ENCODE peak calls at places on chromosomes 13 and 19, in four cellular contexts. One of them, this sample, is unnamed.

GRCh38 chr13:77143325-77143907 is 116.5 kb upstream of the FBXL3 start:
- DNase-seq in esophagus muscularis mucosa: no peak
- DNase-seq in sigmoid colon: no peak
- DNase-seq in psoas muscle: no peak
- DNase-seq in this sample: no peak

GRCh38 chr13:70814684-70815083 is 706.4 kb upstream of the KLHL1 start:
- DNase-seq in esophagus muscularis mucosa: no peak
- DNase-seq in sigmoid colon: no peak
- DNase-seq in psoas muscle: no peak
- DNase-seq in this sample: no peak

GRCh38 chr13:112442483-112443090 is 66.4 kb downstream of the SPACA7 start:
- DNase-seq in psoas muscle: peak; percentile 19
- DNase-seq in esophagus muscularis mucosa: peak; percentile 85
- DNase-seq in sigmoid colon: no peak
- DNase-seq in this sample: no peak

GRCh38 chr19:40808021-40808325 is 9.0 kb downstream of the EGLN2 start:
- DNase-seq in sigmoid colon: no peak
- DNase-seq in psoas muscle: no peak
- DNase-seq in esophagus muscularis mucosa: no peak
- DNase-seq in this sample: no peak

GRCh38 chr13:39603424-39603947 is 493 bp upstream of the LHFPL6 start:
- DNase-seq in psoas muscle: no peak
- DNase-seq in esophagus muscularis mucosa: no peak
- DNase-seq in sigmoid colon: no peak
- DNase-seq in this sample: peak; percentile 3

GRCh38 chr13:110886475-110887241 is 28.2 kb downstream of the ANKRD10 start:
- DNase-seq in sigmoid colon: no peak
- DNase-seq in esophagus muscularis mucosa: no peak
- DNase-seq in psoas muscle: no peak
- DNase-seq in this sample: no peak

GRCh38 chr19:2455481-2456300 is 1.1 kb downstream of the LMNB2 start:
- DNase-seq in psoas muscle: no peak
- DNase-seq in esophagus muscularis mucosa: no peak
- DNase-seq in sigmoid colon: no peak
- DNase-seq in this sample: peak; percentile 44

GRCh38 chr19:5951338-5951861 is 26.5 kb downstream of the RANBP3 start:
- DNase-seq in psoas muscle: no peak
- DNase-seq in sigmoid colon: peak; percentile 66
- DNase-seq in esophagus muscularis mucosa: no peak
- DNase-seq in this sample: no peak

GRCh38 chr19:3115411-3115810 is 20.4 kb upstream of the GNA15 start:
- DNase-seq in sigmoid colon: no peak
- DNase-seq in psoas muscle: peak; percentile 44
- DNase-seq in esophagus muscularis mucosa: no peak
- DNase-seq in this sample: no peak

GRCh38 chr19:34555447-34555846 is 73.9 kb downstream of the WTIP start:
- DNase-seq in esophagus muscularis mucosa: no peak
- DNase-seq in sigmoid colon: no peak
- DNase-seq in psoas muscle: no peak
- DNase-seq in this sample: peak; percentile 18

GRCh38 chr19:34370117-34370516 is 5.1 kb downstream of the GPI start:
- DNase-seq in esophagus muscularis mucosa: no peak
- DNase-seq in psoas muscle: no peak
- DNase-seq in sigmoid colon: no peak
- DNase-seq in this sample: no peak

GRCh38 chr19:19053508-19054314 is 10.1 kb upstream of the SLC25A42 start:
- DNase-seq in esophagus muscularis mucosa: no peak
- DNase-seq in sigmoid colon: peak; percentile 79
- DNase-seq in psoas muscle: peak; percentile 89
- DNase-seq in this sample: peak; percentile 65

GRCh38 chr19:5288347-5288739 is 52.3 kb downstream of the PTPRS start:
- DNase-seq in esophagus muscularis mucosa: no peak
- DNase-seq in psoas muscle: peak; percentile 73
- DNase-seq in sigmoid colon: no peak
- DNase-seq in this sample: peak; percentile 67

GRCh38 chr13:24184265-24184841 is 23.8 kb downstream of the SPATA13 start:
- DNase-seq in esophagus muscularis mucosa: peak; percentile 31
- DNase-seq in sigmoid colon: no peak
- DNase-seq in psoas muscle: no peak
- DNase-seq in this sample: peak; percentile 56

GRCh38 chr13:110366733-110367132 is 59.6 kb downstream of the COL4A2 start:
- DNase-seq in esophagus muscularis mucosa: no peak
- DNase-seq in sigmoid colon: no peak
- DNase-seq in psoas muscle: no peak
- DNase-seq in this sample: no peak

GRCh38 chr19:13128583-13128982 is 10.5 kb downstream of the NACC1 start:
- DNase-seq in sigmoid colon: no peak
- DNase-seq in psoas muscle: no peak
- DNase-seq in esophagus muscularis mucosa: no peak
- DNase-seq in this sample: no peak

GRCh38 chr19:5782945-5783919 is 1.3 kb downstream of the PRR22 start:
- DNase-seq in psoas muscle: no peak
- DNase-seq in esophagus muscularis mucosa: no peak
- DNase-seq in sigmoid colon: peak; percentile 63
- DNase-seq in this sample: no peak

GRCh38 chr13:100533588-100534041 is 55.0 kb downstream of the GGACT start:
- DNase-seq in psoas muscle: no peak
- DNase-seq in sigmoid colon: no peak
- DNase-seq in esophagus muscularis mucosa: no peak
- DNase-seq in this sample: peak; percentile 83

GRCh38 chr19:49150106-49150943 is 4.9 kb downstream of the HRC start:
- DNase-seq in esophagus muscularis mucosa: no peak
- DNase-seq in psoas muscle: peak; percentile 90
- DNase-seq in sigmoid colon: peak; percentile 89
- DNase-seq in this sample: peak; percentile 88

GRCh38 chr13:65966991-65967451 is 1263.1 kb downstream of the PCDH9 start:
- DNase-seq in esophagus muscularis mucosa: no peak
- DNase-seq in sigmoid colon: no peak
- DNase-seq in psoas muscle: no peak
- DNase-seq in this sample: no peak

GRCh38 chr19:17052439-17052838 is 22.8 kb downstream of the HAUS8 start:
- DNase-seq in sigmoid colon: no peak
- DNase-seq in psoas muscle: no peak
- DNase-seq in esophagus muscularis mucosa: no peak
- DNase-seq in this sample: peak; percentile 27

GRCh38 chr13:45941261-45941660 is 89.7 kb upstream of the SIAH3 start:
- DNase-seq in psoas muscle: no peak
- DNase-seq in esophagus muscularis mucosa: no peak
- DNase-seq in sigmoid colon: no peak
- DNase-seq in this sample: no peak

GRCh38 chr13:80137994-80138393 is 202.9 kb downstream of the SPRY2 start:
- DNase-seq in esophagus muscularis mucosa: no peak
- DNase-seq in sigmoid colon: no peak
- DNase-seq in psoas muscle: no peak
- DNase-seq in this sample: no peak

GRCh38 chr19:15288146-15288963 is 44.0 kb downstream of the BRD4 start:
- DNase-seq in esophagus muscularis mucosa: no peak
- DNase-seq in psoas muscle: no peak
- DNase-seq in sigmoid colon: peak; percentile 80
- DNase-seq in this sample: peak; percentile 38

GRCh38 chr19:42166336-42166735 is 34.1 kb upstream of the POU2F2 start:
- DNase-seq in psoas muscle: no peak
- DNase-seq in sigmoid colon: no peak
- DNase-seq in esophagus muscularis mucosa: no peak
- DNase-seq in this sample: no peak

GRCh38 chr13:40776681-40777165 is 5.7 kb upstream of the MRPS31 start:
- DNase-seq in psoas muscle: no peak
- DNase-seq in sigmoid colon: no peak
- DNase-seq in esophagus muscularis mucosa: no peak
- DNase-seq in this sample: no peak

GRCh38 chr19:10567696-10568443 is 909 bp downstream of the CDKN2D start:
- DNase-seq in psoas muscle: no peak
- DNase-seq in esophagus muscularis mucosa: no peak
- DNase-seq in sigmoid colon: no peak
- DNase-seq in this sample: no peak

GRCh38 chr13:61927648-61928047 is 512.0 kb upstream of the PCDH20 start:
- DNase-seq in esophagus muscularis mucosa: no peak
- DNase-seq in sigmoid colon: no peak
- DNase-seq in psoas muscle: no peak
- DNase-seq in this sample: no peak

GRCh38 chr13:27120811-27121210 is 50.8 kb downstream of the USP12 start:
- DNase-seq in psoas muscle: no peak
- DNase-seq in sigmoid colon: no peak
- DNase-seq in esophagus muscularis mucosa: no peak
- DNase-seq in this sample: no peak

GRCh38 chr13:31901985-31902384 is 129.6 kb upstream of the FRY start:
- DNase-seq in psoas muscle: no peak
- DNase-seq in esophagus muscularis mucosa: no peak
- DNase-seq in sigmoid colon: no peak
- DNase-seq in this sample: no peak

GRCh38 chr19:29745253-29745652 is 30.2 kb upstream of the C19orf12 start:
- DNase-seq in sigmoid colon: no peak
- DNase-seq in esophagus muscularis mucosa: no peak
- DNase-seq in psoas muscle: no peak
- DNase-seq in this sample: no peak

GRCh38 chr13:88068975-88069374 is 397.8 kb downstream of the SLITRK5 start:
- DNase-seq in psoas muscle: no peak
- DNase-seq in sigmoid colon: peak; percentile 35
- DNase-seq in esophagus muscularis mucosa: no peak
- DNase-seq in this sample: peak; percentile 3

GRCh38 chr13:76904507-76904906 is 18.3 kb upstream of the KCTD12 start:
- DNase-seq in sigmoid colon: no peak
- DNase-seq in esophagus muscularis mucosa: no peak
- DNase-seq in psoas muscle: no peak
- DNase-seq in this sample: no peak

GRCh38 chr13:36033035-36033434 is 98.1 kb downstream of the DCLK1 start:
- DNase-seq in esophagus muscularis mucosa: no peak
- DNase-seq in sigmoid colon: no peak
- DNase-seq in psoas muscle: no peak
- DNase-seq in this sample: no peak

GRCh38 chr13:43368003-43368402 is 344.6 kb downstream of the DNAJC15 start:
- DNase-seq in psoas muscle: no peak
- DNase-seq in esophagus muscularis mucosa: no peak
- DNase-seq in sigmoid colon: no peak
- DNase-seq in this sample: no peak

GRCh38 chr13:113548778-113549621 is 35.6 kb upstream of the TFDP1 start:
- DNase-seq in esophagus muscularis mucosa: no peak
- DNase-seq in psoas muscle: no peak
- DNase-seq in sigmoid colon: no peak
- DNase-seq in this sample: no peak

GRCh38 chr13:106533101-106533939 is 2.1 kb downstream of the EFNB2 start:
- DNase-seq in esophagus muscularis mucosa: no peak
- DNase-seq in psoas muscle: peak; percentile 91
- DNase-seq in sigmoid colon: peak; percentile 92
- DNase-seq in this sample: peak; percentile 90

GRCh38 chr13:73697166-73697565 is 437.0 kb downstream of the KLF12 start:
- DNase-seq in psoas muscle: no peak
- DNase-seq in sigmoid colon: no peak
- DNase-seq in esophagus muscularis mucosa: peak; percentile 34
- DNase-seq in this sample: no peak

GRCh38 chr13:113170503-113170902 is 12.1 kb downstream of the PROZ start:
- DNase-seq in psoas muscle: no peak
- DNase-seq in sigmoid colon: no peak
- DNase-seq in esophagus muscularis mucosa: no peak
- DNase-seq in this sample: no peak

GRCh38 chr19:46670874-46671273 is 9.9 kb upstream of the DACT3 start:
- DNase-seq in esophagus muscularis mucosa: no peak
- DNase-seq in psoas muscle: no peak
- DNase-seq in sigmoid colon: no peak
- DNase-seq in this sample: no peak

GRCh38 chr13:47094734-47095434 is 198.0 kb upstream of the HTR2A start:
- DNase-seq in psoas muscle: no peak
- DNase-seq in esophagus muscularis mucosa: no peak
- DNase-seq in sigmoid colon: no peak
- DNase-seq in this sample: no peak

GRCh38 chr13:47100214-47100853 is 203.5 kb upstream of the HTR2A start:
- DNase-seq in psoas muscle: no peak
- DNase-seq in sigmoid colon: no peak
- DNase-seq in esophagus muscularis mucosa: no peak
- DNase-seq in this sample: no peak
- H3K4me1 ChIP-seq in psoas muscle: no peaks in the 10 kb centered on the region
- H3K4me1 ChIP-seq in sigmoid colon: no peaks in the 10 kb centered on the region
- H3K4me1 ChIP-seq in esophagus muscularis mucosa: peaks cover 7% of the 10 kb centered on the region
- H3K4me1 ChIP-seq in this sample: no peaks in the 10 kb centered on the region

GRCh38 chr19:56538254-56538760 is 441 bp upstream of the ZFP28 start:
- DNase-seq in psoas muscle: peak; percentile 96
- DNase-seq in esophagus muscularis mucosa: peak; percentile 96
- DNase-seq in sigmoid colon: peak; percentile 96
- DNase-seq in this sample: peak; percentile 91
- TF ChIP-seq CTCF in psoas muscle: no peak
- TF ChIP-seq CTCF in esophagus muscularis mucosa: no peak
- TF ChIP-seq CTCF in sigmoid colon: no peak
- TF ChIP-seq CTCF in this sample: no peak

GRCh38 chr19:55278391-55279135 is 1.3 kb downstream of the HSPBP1 start:
- DNase-seq in esophagus muscularis mucosa: no peak
- DNase-seq in sigmoid colon: no peak
- DNase-seq in psoas muscle: no peak
- DNase-seq in this sample: no peak
- H3K4me1 ChIP-seq in esophagus muscularis mucosa: peaks cover 28% of the 10 kb centered on the region
- H3K4me1 ChIP-seq in sigmoid colon: no peaks in the 10 kb centered on the region
- H3K4me1 ChIP-seq in psoas muscle: peaks cover 5% of the 10 kb centered on the region
- H3K4me1 ChIP-seq in this sample: peaks cover 19% of the 10 kb centered on the region

DNA sequence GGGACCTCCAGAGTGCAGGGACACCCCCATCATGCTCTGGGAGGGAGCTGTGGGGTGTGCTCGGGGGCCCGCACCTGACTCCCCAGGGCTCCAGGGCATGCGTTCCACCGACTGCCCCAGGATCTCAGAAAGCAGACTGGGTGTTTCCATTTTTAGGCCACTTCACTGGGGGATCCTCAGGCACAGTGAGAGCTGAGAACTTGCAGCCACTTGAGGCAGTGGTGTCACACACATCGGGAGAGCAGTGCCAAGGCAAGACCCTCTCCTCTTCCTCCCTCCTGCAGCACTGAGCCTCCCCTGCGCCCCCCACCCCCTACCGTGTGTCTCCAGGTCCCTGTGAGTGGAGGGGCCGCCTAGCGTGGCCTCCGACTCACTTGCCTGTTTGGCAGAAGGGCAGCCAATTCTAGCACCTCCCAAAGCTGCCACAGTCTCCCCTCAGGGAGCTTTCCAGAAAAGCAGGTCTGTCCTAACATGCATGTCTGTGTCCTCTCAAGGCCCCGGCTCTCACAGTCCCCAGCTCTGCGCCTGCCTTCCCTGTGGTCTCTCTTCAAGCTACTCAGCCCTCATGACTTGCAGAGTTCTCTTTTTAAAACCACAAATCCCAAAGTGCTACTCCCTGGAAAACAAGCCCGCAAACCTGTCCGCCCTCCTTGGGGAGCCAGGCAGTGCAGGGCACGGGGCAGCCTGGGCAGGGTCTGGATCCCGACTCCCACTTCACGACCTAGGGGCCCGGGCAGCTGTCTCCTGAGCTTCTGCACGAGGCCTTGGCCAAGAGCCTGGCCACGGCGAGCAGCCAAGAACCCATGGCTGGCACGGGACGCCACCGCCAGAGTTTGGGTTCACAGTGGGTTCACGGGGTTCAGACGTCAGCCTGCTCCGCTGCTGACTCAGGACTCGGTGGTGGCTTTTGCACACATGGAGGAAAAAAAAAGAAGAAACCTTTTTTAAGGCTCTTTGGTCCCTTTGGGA is 94.1 kb downstream of the STK24 start:
- DNase-seq in sigmoid colon: peak; percentile 94
- DNase-seq in esophagus muscularis mucosa: no peak
- DNase-seq in psoas muscle: peak; percentile 83
- DNase-seq in this sample: peak; percentile 75
- TF ChIP-seq CTCF in sigmoid colon: no peak
- TF ChIP-seq CTCF in esophagus muscularis mucosa: peak; percentile 14
- TF ChIP-seq CTCF in psoas muscle: peak; percentile 19
- TF ChIP-seq CTCF in this sample: no peak